ENCODE peak calls at places on chromosomes 16 and 17, in ten cellular contexts. L, U, A, N, B, K, E, W, Q and Y are unnamed samples.

GRCh38 chr16:14325921-14326401 is 254.8 kb downstream of the MRTFB start:
- DNase-seq in L (no peak), U (peak), A (no peak), N (no peak), B (no peak), K (no peak), E (peak), W (no peak), Q (no peak), Y (no peak)

GRCh38 chr17:69404398-69404797 is 10.1 kb upstream of the MAP2K6 start:
- DNase-seq in L (peak), U (no peak), A (no peak), N (peak), B (peak), K (no peak), E (no peak), W (no peak), Q (no peak), Y (no peak)

GRCh38 chr16:15482068-15482747 is 47.8 kb downstream of the BMERB1 start:
- DNase-seq in L (peak), U (peak), A (peak), N (peak), B (peak), K (peak), E (no peak), W (peak), Q (peak), Y (peak)

GRCh38 chr17:70024253-70024652 is 50.8 kb upstream of the KCNJ16 start:
- DNase-seq in L (peak), U (peak), A (no peak), N (peak), B (no peak), K (no peak), E (no peak), W (no peak), Q (no peak), Y (no peak)

GRCh38 chr16:77111057-77111456 is 79.9 kb upstream of the MON1B start:
- DNase-seq in L (no peak), U (no peak), A (no peak), N (no peak), B (no peak), K (no peak), E (no peak), W (no peak), Q (no peak), Y (no peak)

GRCh38 chr16:82660078-82660645 is 33.4 kb downstream of the CDH13 start:
- DNase-seq in L (peak), U (peak), A (no peak), N (peak), B (no peak), K (no peak), E (no peak), W (peak), Q (peak), Y (no peak)

GRCh38 chr16:49618955-49619354 is 237.0 kb downstream of the ZNF423 start:
- DNase-seq in L (no peak), U (no peak), A (no peak), N (no peak), B (no peak), K (no peak), E (no peak), W (no peak), Q (no peak), Y (no peak)

GRCh38 chr17:78000351-78000750 is 41.8 kb downstream of the TNRC6C start:
- DNase-seq in L (peak), U (peak), A (no peak), N (peak), B (no peak), K (no peak), E (no peak), W (peak), Q (peak), Y (no peak)

GRCh38 chr16:8678068-8678927 is 3.9 kb downstream of the ABAT start:
- DNase-seq in L (no peak), U (peak), A (no peak), N (peak), B (peak), K (no peak), E (no peak), W (peak), Q (peak), Y (no peak)

GRCh38 chr17:48594412-48595106 is 980 bp upstream of the HOXB5 start:
- DNase-seq in L (peak), U (no peak), A (no peak), N (peak), B (no peak), K (no peak), E (no peak), W (peak), Q (no peak), Y (no peak)

GRCh38 chr16:89325861-89326471 is 108.5 kb downstream of the ZNF778 start:
- DNase-seq in L (peak), U (peak), A (no peak), N (peak), B (peak), K (no peak), E (no peak), W (peak), Q (peak), Y (peak)

GRCh38 chr17:489758-490329 is 137.2 kb upstream of the RPH3AL start:
- DNase-seq in L (peak), U (peak), A (peak), N (peak), B (no peak), K (no peak), E (peak), W (peak), Q (peak), Y (peak)

GRCh38 chr16:75293746-75294145 is 42.3 kb upstream of the BCAR1 start:
- DNase-seq in L (no peak), U (peak), A (no peak), N (peak), B (no peak), K (no peak), E (no peak), W (peak), Q (no peak), Y (no peak)

GRCh38 chr17:39595294-39595693 is 12.4 kb downstream of the NEUROD2 start:
- DNase-seq in L (no peak), U (no peak), A (no peak), N (no peak), B (no peak), K (no peak), E (no peak), W (no peak), Q (no peak), Y (no peak)

GRCh38 chr17:17635126-17635525 is 43.6 kb upstream of the PEMT start:
- DNase-seq in L (no peak), U (no peak), A (no peak), N (no peak), B (no peak), K (no peak), E (no peak), W (no peak), Q (no peak), Y (no peak)

GRCh38 chr17:8623591-8623990 is 6.9 kb downstream of the MYH10 start:
- DNase-seq in L (no peak), U (peak), A (no peak), N (no peak), B (no peak), K (no peak), E (no peak), W (no peak), Q (no peak), Y (no peak)

GRCh38 chr16:14501331-14502255 is 128.5 kb downstream of the PARN start:
- DNase-seq in L (peak), U (peak), A (peak), N (peak), B (peak), K (peak), E (peak), W (peak), Q (peak), Y (peak)

GRCh38 chr16:27344707-27345106 is 30.9 kb downstream of the IL4R start:
- DNase-seq in L (no peak), U (no peak), A (no peak), N (no peak), B (no peak), K (no peak), E (no peak), W (no peak), Q (no peak), Y (no peak)

GRCh38 chr16:80526418-80527061 is 14.3 kb upstream of the DYNLRB2 start:
- DNase-seq in L (peak), U (peak), A (peak), N (peak), B (peak), K (peak), E (peak), W (peak), Q (peak), Y (peak)

GRCh38 chr16:30659507-30660423 is 1.5 kb downstream of the FBRS start:
- DNase-seq in L (peak), U (peak), A (peak), N (no peak), B (no peak), K (peak), E (peak), W (peak), Q (peak), Y (peak)

GRCh38 chr17:35345926-35346771 is 27.3 kb downstream of the SLFN11 start:
- DNase-seq in L (peak), U (peak), A (peak), N (peak), B (no peak), K (no peak), E (peak), W (peak), Q (peak), Y (peak)

GRCh38 chr17:16425202-16425601 is 9.8 kb downstream of the TRPV2 start:
- DNase-seq in L (no peak), U (no peak), A (no peak), N (no peak), B (no peak), K (no peak), E (no peak), W (no peak), Q (no peak), Y (no peak)

GRCh38 chr17:8376302-8377067 is at the start of gene KRABD2:
- DNase-seq in L (peak), U (peak), A (peak), N (peak), B (peak), K (peak), E (peak), W (peak), Q (peak), Y (peak)

GRCh38 chr17:69669441-69670178 is 255.1 kb downstream of the MAP2K6 start:
- DNase-seq in L (no peak), U (peak), A (no peak), N (peak), B (peak), K (no peak), E (no peak), W (no peak), Q (no peak), Y (no peak)

GRCh38 chr17:63772801-63773271 is 561 bp downstream of the CCDC47 start:
- DNase-seq in L (peak), U (peak), A (peak), N (peak), B (peak), K (no peak), E (peak), W (peak), Q (peak), Y (peak)

GRCh38 chr17:32477220-32477619 is 9.6 kb upstream of the CDK5R1 start:
- DNase-seq in L (no peak), U (no peak), A (no peak), N (no peak), B (no peak), K (no peak), E (no peak), W (no peak), Q (no peak), Y (no peak)

GRCh38 chr17:46818319-46818928 is at the start of gene WNT3:
- DNase-seq in L (no peak), U (peak), A (peak), N (no peak), B (no peak), K (no peak), E (peak), W (no peak), Q (no peak), Y (no peak)

GRCh38 chr17:19454074-19454473 is 43.0 kb downstream of the RNF112 start:
- DNase-seq in L (no peak), U (no peak), A (peak), N (no peak), B (no peak), K (no peak), E (no peak), W (no peak), Q (no peak), Y (no peak)

GRCh38 chr16:165539-166374 is at the start of gene HBM:
- DNase-seq in L (no peak), U (no peak), A (no peak), N (no peak), B (no peak), K (no peak), E (peak), W (no peak), Q (no peak), Y (no peak)

GRCh38 chr17:61203765-61204164 is 195.9 kb upstream of the TBX2 start:
- DNase-seq in L (peak), U (no peak), A (no peak), N (no peak), B (no peak), K (no peak), E (peak), W (no peak), Q (no peak), Y (no peak)
- H3K4me3 ChIP-seq in L (no peak), U (no peak), A (no peak), N (no peak), B (no peak), K (no peak), E (no peak), W (no peak), Q (no peak), Y (no peak)

GRCh38 chr16:3364774-3365427 is 9.2 kb downstream of the OR2C1 start:
- DNase-seq in L (peak), U (peak), A (no peak), N (peak), B (peak), K (peak), E (no peak), W (no peak), Q (peak), Y (peak)
- H3K9ac ChIP-seq in L (peak), U (peak), A (no peak), N (peak), B (peak), K (peak), E (no peak), W (peak), Q (no peak), Y (no peak)

GRCh38 chr17:41733348-41734138 is 900 bp downstream of the HAP1 start:
- DNase-seq in L (no peak), U (no peak), A (no peak), N (no peak), B (no peak), K (no peak), E (peak), W (no peak), Q (no peak), Y (no peak)

GRCh38 chr17:41731836-41732235 is 2.6 kb downstream of the HAP1 start:
- DNase-seq in L (no peak), U (no peak), A (no peak), N (no peak), B (no peak), K (no peak), E (no peak), W (no peak), Q (no peak), Y (no peak)

GRCh38 chr17:41734139-41734948 is at the start of gene HAP1:
- DNase-seq in L (peak), U (peak), A (peak), N (peak), B (peak), K (peak), E (peak), W (peak), Q (peak), Y (no peak)

GRCh38 chr17:41728056-41728455 is 6.4 kb downstream of the HAP1 start:
- DNase-seq in L (no peak), U (no peak), A (no peak), N (no peak), B (no peak), K (no peak), E (no peak), W (no peak), Q (no peak), Y (no peak)

GRCh38 chr17:41730479-41730878 is 4.0 kb downstream of the HAP1 start:
- DNase-seq in L (no peak), U (no peak), A (no peak), N (no peak), B (no peak), K (no peak), E (no peak), W (no peak), Q (no peak), Y (no peak)
- H3K4me3 ChIP-seq in L (no peak), U (no peak), A (no peak), N (no peak), B (no peak), K (no peak), E (no peak), W (no peak), Q (no peak), Y (no peak)

GRCh38 chr16:4373909-4374742 is 2.5 kb downstream of the VASN start:
- DNase-seq in L (peak), U (peak), A (peak), N (peak), B (peak), K (no peak), E (peak), W (peak), Q (peak), Y (peak)
- H3K9ac ChIP-seq in L (peak), U (peak), A (peak), N (peak), B (no peak), K (peak), E (no peak), W (peak), Q (no peak), Y (peak)

GRCh38 chr17:10805911-10806310 is 2.0 kb upstream of the TMEM238L start:
- DNase-seq in L (no peak), U (no peak), A (no peak), N (no peak), B (no peak), K (no peak), E (no peak), W (no peak), Q (no peak), Y (no peak)
- H3K4me3 ChIP-seq in L (no peak), U (no peak), A (no peak), N (no peak), B (no peak), K (no peak), E (no peak), W (no peak), Q (no peak), Y (no peak)

DNA sequence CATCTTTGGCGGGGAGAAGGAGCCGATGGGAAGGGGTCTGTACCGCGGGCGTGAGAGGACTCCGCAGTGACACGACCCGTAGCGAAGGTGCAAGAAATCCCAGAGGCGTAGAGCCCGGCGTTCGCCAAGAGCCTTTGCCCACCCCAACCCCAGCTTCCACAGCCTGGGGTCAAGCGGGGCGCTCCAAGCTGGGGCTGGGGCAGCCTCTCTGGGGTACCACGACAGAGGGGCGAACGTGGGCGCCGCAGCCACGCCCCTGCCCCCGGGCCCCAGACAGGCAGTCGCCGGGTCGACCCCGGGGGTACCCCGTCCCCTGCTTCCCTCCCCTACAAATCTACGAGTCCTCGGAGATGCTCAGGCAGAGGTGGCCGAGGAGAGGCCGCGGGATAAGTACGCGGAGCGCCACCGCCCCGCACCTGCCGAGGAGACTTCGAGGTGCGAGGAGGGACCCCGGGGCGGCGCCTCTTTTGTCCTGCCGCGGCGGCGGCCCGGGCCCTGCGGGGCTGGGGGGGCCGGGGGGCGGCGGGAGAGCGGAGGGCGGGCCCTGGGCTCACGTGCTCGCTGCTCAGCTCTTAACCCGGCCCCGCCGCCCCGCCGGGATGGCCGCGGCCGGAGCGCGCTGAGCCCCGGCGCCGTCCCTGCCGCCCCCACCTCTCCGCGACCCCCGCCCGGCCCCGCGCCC is at the start of gene ADAM11:
- DNase-seq in L (no peak), U (peak), A (no peak), N (no peak), B (no peak), K (no peak), E (peak), W (no peak), Q (no peak), Y (no peak)
- H3K9ac ChIP-seq in L (no peak), U (no peak), A (peak), N (no peak), B (no peak), K (peak), E (no peak), W (no peak), Q (no peak), Y (no peak)

DNA sequence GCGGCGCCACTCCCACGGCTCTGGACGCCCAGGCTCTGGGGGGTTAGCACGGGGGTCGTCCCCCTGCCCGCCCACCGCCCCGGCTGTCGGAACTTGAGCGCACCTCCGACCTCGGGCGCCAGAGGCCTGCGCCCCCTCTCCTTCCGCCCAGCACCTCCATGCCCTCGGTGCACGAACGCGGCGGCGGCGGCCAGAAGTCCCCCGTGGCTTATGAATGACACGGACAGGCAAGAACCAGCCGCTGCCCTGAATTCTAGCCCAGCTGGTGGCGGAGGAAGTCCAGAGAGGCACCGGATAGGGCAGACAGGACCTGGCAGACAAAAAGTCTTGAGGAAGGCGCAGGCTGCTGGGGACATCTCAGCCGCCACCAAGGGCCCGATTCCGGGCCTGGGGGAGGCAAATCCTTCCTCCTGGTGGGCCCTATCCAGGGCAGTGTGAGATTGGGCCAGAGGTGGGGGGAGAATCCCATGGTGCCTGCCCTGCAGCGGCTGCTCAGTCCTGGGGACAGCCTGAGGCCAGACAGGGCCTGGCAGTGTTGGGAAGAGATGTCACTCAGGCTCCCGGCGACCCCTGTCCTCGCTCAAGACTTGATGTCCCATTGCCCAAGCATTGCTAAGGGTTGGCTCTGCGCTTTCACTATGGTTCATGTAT is 897 bp upstream of the CYGB start:
- DNase-seq in L (no peak), U (no peak), A (peak), N (no peak), B (no peak), K (no peak), E (peak), W (peak), Q (no peak), Y (no peak)
- H3K4me3 ChIP-seq in L (peak), U (peak), A (peak), N (peak), B (no peak), K (peak), E (peak), W (peak), Q (no peak), Y (peak)